ENCODE peak calls at places on chromosomes 4 and X, in nine cellular contexts. C is stimulated activated CD4-positive, alpha-beta T cell treated with anti-CD3 and anti-CD28 coated beads, Interleukin-15, amount 100 ng/mL, for 1 hour; A is activated naive CD4-positive, alpha-beta T cell treated with anti-CD3 and anti-CD28 coated beads for 36 hours; W is EL; X is T-helper 9 cell; O is HFF-Myc; J is choroid plexus epithelial cell; N is T-helper 2 cell; S is ELF-1. V is an unnamed sample.
A peak's percentile ranks its signal among the peaks of the same experiment; 100 is the strongest.

GRCh38 chr4:106494066-106494465 is 125.5 kb upstream of the GIMD1 start:
- DNase-seq in C (no peak), A (no peak), W (peak; percentile 43), X (no peak), O (no peak), J (no peak), N (no peak), S (no peak), V (peak; percentile 11)

GRCh38 chr4:105236202-105236916 is 89.7 kb downstream of the TET2 start:
- DNase-seq in C (no peak), A (no peak), W (no peak), X (no peak), O (no peak), J (no peak), N (no peak), S (no peak), V (no peak)

GRCh38 chr4:125518281-125518680 is 203.5 kb downstream of the FAT4 start:
- DNase-seq in C (no peak), A (no peak), W (no peak), X (no peak), O (no peak), J (no peak), N (no peak), S (no peak), V (no peak)

GRCh38 chrX:150504399-150505186 is 63.8 kb upstream of the MTM1 start:
- DNase-seq in C (no peak), A (no peak), W (peak; percentile 23), X (no peak), O (no peak), J (no peak), N (no peak), S (peak; percentile 53), V (peak; percentile 54)

GRCh38 chrX:154040863-154041262 is 21.2 kb upstream of the IRAK1 start:
- DNase-seq in C (no peak), A (no peak), W (no peak), X (no peak), O (no peak), J (no peak), N (no peak), S (no peak), V (no peak)

GRCh38 chr4:174156239-174156826 is 127.1 kb downstream of the FBXO8 start:
- DNase-seq in C (no peak), A (no peak), W (peak; percentile 33), X (no peak), O (peak; percentile 19), J (peak; percentile 69), N (peak; percentile 16), S (peak; percentile 12), V (peak; percentile 49)

GRCh38 chr4:81314897-81315470 is 100.0 kb upstream of the PRKG2 start:
- DNase-seq in C (no peak), A (no peak), W (peak; percentile 1), X (no peak), O (no peak), J (peak; percentile 18), N (no peak), S (no peak), V (peak; percentile 5)

GRCh38 chr4:169311643-169312365 is 41.0 kb upstream of the SH3RF1 start:
- DNase-seq in C (no peak), A (no peak), W (peak; percentile 64), X (no peak), O (peak; percentile 19), J (peak; percentile 84), N (peak; percentile 30), S (peak; percentile 89), V (peak; percentile 53)

GRCh38 chr4:14345356-14345775 is 656.9 kb upstream of the CPEB2 start:
- DNase-seq in C (no peak), A (no peak), W (peak; percentile 61), X (no peak), O (no peak), J (peak; percentile 77), N (no peak), S (no peak), V (peak; percentile 41)

GRCh38 chr4:141788169-141788915 is 152.0 kb downstream of the IL15 start:
- DNase-seq in C (no peak), A (no peak), W (peak; percentile 50), X (no peak), O (no peak), J (peak; percentile 72), N (no peak), S (no peak), V (no peak)

GRCh38 chr4:12911723-12912324 is 572.3 kb downstream of the RAB28 start:
- DNase-seq in C (no peak), A (no peak), W (no peak), X (no peak), O (no peak), J (no peak), N (no peak), S (no peak), V (no peak)

GRCh38 chr4:139950568-139950967 is 203.4 kb downstream of the MAML3 start:
- DNase-seq in C (no peak), A (peak; percentile 60), W (peak; percentile 38), X (no peak), O (no peak), J (peak; percentile 87), N (peak; percentile 84), S (no peak), V (no peak)

GRCh38 chr4:47373729-47374128 is 89.8 kb downstream of the COMMD8 start:
- DNase-seq in C (no peak), A (no peak), W (no peak), X (no peak), O (no peak), J (no peak), N (no peak), S (no peak), V (no peak)

GRCh38 chr4:14726441-14727405 is 275.6 kb upstream of the CPEB2 start:
- DNase-seq in C (no peak), A (no peak), W (peak; percentile 78), X (no peak), O (no peak), J (peak; percentile 88), N (no peak), S (no peak), V (peak; percentile 82)

GRCh38 chr4:91113130-91113706 is 986.0 kb downstream of the CCSER1 start:
- DNase-seq in C (no peak), A (no peak), W (no peak), X (no peak), O (no peak), J (peak; percentile 45), N (peak; percentile 3), S (no peak), V (peak; percentile 50)

GRCh38 chrX:136147966-136148365 is 633 bp downstream of the FHL1 start:
- DNase-seq in C (no peak), A (peak; percentile 3), W (no peak), X (no peak), O (no peak), J (no peak), N (no peak), S (no peak), V (no peak)

GRCh38 chrX:17375631-17376380 is 806 bp downstream of the NHS start:
- DNase-seq in C (no peak), A (no peak), W (peak; percentile 40), X (no peak), O (no peak), J (peak; percentile 28), N (no peak), S (peak; percentile 70), V (peak; percentile 43)

GRCh38 chrX:50769389-50770063 is 44.5 kb downstream of the SHROOM4 start:
- DNase-seq in C (no peak), A (no peak), W (no peak), X (no peak), O (no peak), J (no peak), N (no peak), S (no peak), V (no peak)

GRCh38 chr4:45453258-45453841 is 670.5 kb downstream of the GABRG1 start:
- DNase-seq in C (no peak), A (no peak), W (no peak), X (no peak), O (no peak), J (peak; percentile 39), N (peak; percentile 2), S (peak; percentile 4), V (peak; percentile 55)

V was measured in PC-3.